ENCODE peak calls at places on chromosomes 1 and 21, in six cellular contexts. S is PC-3, Z is B cell, T is Peyer's patch, E is AG09309, J is esophagus muscularis mucosa. R is an unnamed sample.

GRCh38 chr1:41578712-41579335 is 94.3 kb upstream of the EDN2 start:
- DNase-seq in Z (no peak), S (peak; percentile 49), T (peak; percentile 61), E (no peak), J (no peak), R (no peak)

GRCh38 chr1:92709738-92710137 is 75.2 kb downstream of the EVI5 start:
- DNase-seq in Z (no peak), S (peak; percentile 72), J (no peak), E (peak; percentile 8), T (no peak), R (no peak)

GRCh38 chr1:65525297-65526048 is 105.0 kb downstream of the LEPR start:
- DNase-seq in Z (no peak), S (no peak), J (no peak), E (no peak), T (no peak), R (peak; percentile 23)

GRCh38 chr1:213381572-213382084 is 330.6 kb downstream of the RPS6KC1 start:
- DNase-seq in T (no peak), E (no peak), J (no peak), Z (no peak), S (no peak), R (no peak)

GRCh38 chr1:29704430-29704829 is 468.1 kb downstream of the PTPRU start:
- DNase-seq in E (no peak), S (no peak), Z (no peak), T (no peak), J (no peak), R (peak; percentile 55)

GRCh38 chr1:237383825-237384612 is 342.0 kb downstream of the RYR2 start:
- DNase-seq in E (no peak), S (no peak), Z (no peak), T (peak; percentile 51), J (no peak), R (no peak)

GRCh38 chr1:151847867-151848596 is 5.5 kb downstream of the THEM5 start:
- DNase-seq in Z (no peak), T (peak; percentile 11), S (no peak), E (no peak), J (no peak), R (no peak)

GRCh38 chr1:201731592-201731991 is 97.4 kb upstream of the IPO9 start:
- DNase-seq in T (no peak), E (no peak), S (no peak), J (no peak), Z (no peak), R (no peak)

GRCh38 chr1:3470650-3471355 is 16.3 kb downstream of the ARHGEF16 start:
- DNase-seq in Z (no peak), J (no peak), T (no peak), E (no peak), S (no peak), R (no peak)

GRCh38 chr1:212518188-212518951 is 85.7 kb downstream of the NENF start:
- DNase-seq in Z (no peak), T (peak; percentile 92), E (peak; percentile 49), S (peak; percentile 33), J (no peak), R (no peak)

GRCh38 chr1:167128261-167129227 is 34.7 kb downstream of the STYXL2 start:
- DNase-seq in Z (no peak), E (no peak), J (peak; percentile 85), T (no peak), S (peak; percentile 50), R (no peak)

GRCh38 chr1:81129366-81129765 is 671.4 kb upstream of the ADGRL2 start:
- DNase-seq in J (no peak), T (no peak), S (no peak), E (no peak), Z (no peak), R (no peak)

GRCh38 chr1:100481320-100481719 is 56.6 kb upstream of the GPR88 start:
- DNase-seq in T (no peak), S (no peak), J (no peak), Z (no peak), E (no peak), R (no peak)

GRCh38 chr1:36401602-36402517 is 4.2 kb upstream of the LSM10 start:
- DNase-seq in S (no peak), J (no peak), Z (no peak), T (no peak), E (no peak), R (no peak)

GRCh38 chr1:205226868-205227583 is 720 bp upstream of the TMCC2 start:
- DNase-seq in E (no peak), T (no peak), J (peak; percentile 77), Z (no peak), S (peak; percentile 63), R (no peak)

GRCh38 chr1:219897914-219898313 is 30.4 kb downstream of the SLC30A10 start:
- DNase-seq in S (no peak), J (no peak), Z (no peak), E (no peak), T (no peak), R (no peak)

GRCh38 chr1:89070509-89070908 is 5.5 kb upstream of the GBP1 start:
- DNase-seq in J (no peak), E (no peak), T (no peak), S (no peak), Z (no peak), R (no peak)

GRCh38 chr1:234730542-234731370 is 120.8 kb upstream of the IRF2BP2 start:
- DNase-seq in Z (peak; percentile 63), S (no peak), E (no peak), T (no peak), J (no peak), R (no peak)

GRCh38 chr1:229579101-229579651 is 20.7 kb upstream of the ABCB10 start:
- DNase-seq in S (peak; percentile 53), Z (peak; percentile 45), J (no peak), T (no peak), E (no peak), R (no peak)

GRCh38 chr1:151945725-151946365 is 36.5 kb upstream of the THEM4 start:
- DNase-seq in Z (peak; percentile 83), E (peak; percentile 95), J (peak; percentile 97), T (peak; percentile 93), S (peak; percentile 100), R (no peak)

GRCh38 chr1:59020151-59020997 is 236.5 kb upstream of the JUN start:
- DNase-seq in S (peak; percentile 58), T (peak; percentile 85), J (no peak), Z (peak; percentile 76), E (no peak), R (no peak)

GRCh38 chr1:147389532-147390184 is 147.2 kb downstream of the CHD1L start:
- DNase-seq in E (peak; percentile 18), J (no peak), T (no peak), S (peak; percentile 82), Z (peak; percentile 25), R (peak; percentile 25)

GRCh38 chr1:1000357-1001056 is 610 bp upstream of the HES4 start:
- DNase-seq in J (no peak), S (peak; percentile 90), T (peak; percentile 74), E (peak; percentile 29), Z (peak; percentile 90), R (peak; percentile 73)

GRCh38 chr1:238340989-238341388 is 450.3 kb upstream of the ZP4 start:
- DNase-seq in S (peak; percentile 69), E (no peak), T (no peak), Z (no peak), J (no peak), R (no peak)

GRCh38 chr1:180217021-180217420 is 13.0 kb upstream of the LHX4 start:
- DNase-seq in J (no peak), S (no peak), T (peak; percentile 34), Z (no peak), E (no peak), R (no peak)

GRCh38 chr1:118993712-118994049 is 5.5 kb upstream of the TBX15 start:
- DNase-seq in Z (no peak), E (no peak), J (no peak), S (no peak), T (no peak), R (no peak)

GRCh38 chr1:88799433-88799832 is 91.9 kb downstream of the GTF2B start:
- DNase-seq in E (no peak), S (no peak), Z (no peak), T (no peak), J (no peak), R (no peak)

GRCh38 chr1:176670853-176671252 is 207.9 kb downstream of the PAPPA2 start:
- DNase-seq in T (no peak), J (no peak), S (no peak), Z (no peak), E (no peak), R (no peak)

GRCh38 chr1:196531737-196532514 is 76.3 kb downstream of the KCNT2 start:
- DNase-seq in E (no peak), J (no peak), S (no peak), T (no peak), Z (no peak), R (no peak)

GRCh38 chr21:37149411-37149810 is 76.4 kb downstream of the TTC3 start:
- DNase-seq in E (peak; percentile 74), Z (no peak), T (no peak), J (no peak), S (peak; percentile 9), R (no peak)

GRCh38 chr1:2214541-2215241 is 13.4 kb upstream of the SKI start:
- DNase-seq in Z (no peak), S (no peak), T (no peak), E (no peak), J (no peak), R (no peak)

GRCh38 chr21:46634427-46634826 is 1.0 kb upstream of the PRMT2 start:
- DNase-seq in Z (no peak), J (no peak), T (no peak), E (no peak), S (peak; percentile 84), R (no peak)

GRCh38 chr1:53061123-53061858 is 722 bp upstream of the PODN start:
- DNase-seq in Z (no peak), J (peak; percentile 92), S (no peak), E (no peak), T (peak; percentile 41), R (no peak)

GRCh38 chr1:10637833-10638558 is 158.4 kb downstream of the CASZ1 start:
- DNase-seq in J (no peak), E (no peak), T (no peak), Z (no peak), S (no peak), R (no peak)
- TF ChIP-seq CTCF in J (no peak), E (no peak), T (no peak), Z (no peak), S (no peak), R (no peak)

DNA sequence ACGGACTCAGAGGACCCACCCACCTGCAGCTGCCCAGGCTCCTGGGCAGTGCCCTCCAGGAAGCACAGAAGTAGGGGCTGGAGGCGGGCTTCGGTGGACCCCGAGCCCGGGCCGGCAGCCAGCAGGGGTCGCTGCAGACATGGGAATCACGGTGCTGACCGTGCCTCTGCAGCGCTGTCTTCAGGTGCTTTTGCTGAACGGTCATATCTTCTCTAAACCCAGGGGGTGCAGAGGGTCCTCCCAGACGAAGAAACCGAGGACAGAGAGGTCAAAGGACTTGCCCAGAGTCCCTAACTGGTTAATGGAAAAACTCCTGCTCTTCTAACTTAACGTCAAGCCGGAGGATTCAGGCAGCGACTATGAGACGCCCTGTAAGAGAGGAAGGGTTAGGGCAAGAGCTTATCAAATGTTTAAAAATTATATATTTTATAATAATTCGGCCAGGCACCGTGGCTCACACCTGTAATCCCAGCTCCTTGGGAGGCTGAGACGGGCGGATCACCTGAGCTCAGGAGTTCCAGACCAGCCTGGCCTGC is 21.5 kb upstream of the LEFTY2 start:
- DNase-seq in T (peak; percentile 76), J (no peak), E (no peak), S (no peak), Z (peak; percentile 73), R (no peak)
- TF ChIP-seq CTCF in T (peak; percentile 60), J (no peak), E (peak; percentile 59), S (peak; percentile 78), Z (peak; percentile 75), R (peak; percentile 53)

GRCh38 chr1:165697881-165698842 is at the start of gene ALDH9A1:
- DNase-seq in T (peak; percentile 95), Z (peak; percentile 88), J (peak; percentile 96), E (no peak), S (peak; percentile 92), R (peak; percentile 71)
- TF ChIP-seq CTCF in T (peak; percentile 43), Z (peak; percentile 24), J (peak; percentile 29), E (peak; percentile 36), S (peak; percentile 62), R (peak; percentile 49)

GRCh38 chr1:43590389-43590788 is 59.6 kb upstream of the KDM4A start:
- DNase-seq in S (no peak), T (no peak), J (no peak), Z (no peak), E (no peak), R (no peak)
- TF ChIP-seq CTCF in S (peak; percentile 53), T (no peak), J (no peak), Z (no peak), E (no peak), R (no peak)

R was measured in D721Med.